ENCODE peak calls at places on chromosomes 5 and 9, in five cellular contexts. A, M, J, W and S are unnamed samples.

GRCh38 chr5:172088801-172089200 is 82.4 kb upstream of the FBXW11 start:
- DNase-seq in W (no peak), J (no peak), M (no peak), A (no peak), S (no peak)

GRCh38 chr9:127789179-127789578 is 3.3 kb downstream of the CDK9 start:
- DNase-seq in J (no peak), A (no peak), M (no peak), W (no peak), S (no peak)

GRCh38 chr5:140219068-140219971 is 44.3 kb downstream of the CYSTM1 start:
- DNase-seq in M (no peak), J (peak; percentile 38), W (no peak), A (no peak), S (no peak)

GRCh38 chr5:68343421-68343826 is 127.9 kb downstream of the PIK3R1 start:
- DNase-seq in J (no peak), W (peak; percentile 74), M (peak; percentile 44), A (peak; percentile 76), S (peak; percentile 69)

GRCh38 chr5:61450880-61451279 is 118.8 kb downstream of the ZSWIM6 start:
- DNase-seq in J (no peak), A (peak; percentile 32), W (no peak), M (peak; percentile 44), S (peak; percentile 29)

GRCh38 chr9:88322906-88323566 is 65.2 kb upstream of the SPIN1 start:
- DNase-seq in J (no peak), W (no peak), M (no peak), A (peak; percentile 55), S (peak; percentile 8)

GRCh38 chr5:38938424-38938823 is 92.6 kb downstream of the OSMR start:
- DNase-seq in W (no peak), M (no peak), A (no peak), J (no peak), S (no peak)

GRCh38 chr5:90479611-90480385 is 5.1 kb downstream of the POLR3G start:
- DNase-seq in W (no peak), J (no peak), A (peak; percentile 13), M (no peak), S (peak; percentile 26)